ENCODE peak calls at places on chromosome 19, in seven cellular contexts. J, O, S, A, I, W and L are unnamed samples.

GRCh38 chr19:38838208-38838985 is 6.8 kb upstream of the ECH1 start:
- DNase-seq in S (peak), A (peak), W (no peak), J (no peak), I (no peak), O (no peak), L (no peak)

GRCh38 chr19:46697142-46697960 is 19.6 kb downstream of the PRKD2 start:
- DNase-seq in I (peak), A (peak), O (peak), W (peak), J (peak), S (no peak), L (no peak)

GRCh38 chr19:39223703-39224279 is 19.7 kb upstream of the SYCN start:
- DNase-seq in S (no peak), W (peak), A (no peak), I (no peak), O (no peak), J (no peak), L (no peak)

GRCh38 chr19:14405758-14406644 is 13.1 kb downstream of the DDX39A start:
- DNase-seq in W (peak), A (peak), I (no peak), J (peak), O (peak), S (peak), L (no peak)

GRCh38 chr19:1259873-1260748 is 9.0 kb upstream of the CIRBP start:
- DNase-seq in O (no peak), J (no peak), I (no peak), A (peak), W (no peak), S (no peak), L (no peak)

GRCh38 chr19:9413240-9413954 is 22.0 kb downstream of the ZNF266 start:
- DNase-seq in J (no peak), O (no peak), S (no peak), W (no peak), I (no peak), A (no peak), L (no peak)

GRCh38 chr19:38842439-38843174 is 7.2 kb downstream of the HNRNPL start:
- DNase-seq in A (peak), S (peak), I (no peak), J (no peak), O (no peak), W (no peak), L (no peak)

GRCh38 chr19:34269081-34269480 is 14.7 kb downstream of the GARRE1 start:
- DNase-seq in A (no peak), O (no peak), J (no peak), I (no peak), S (no peak), W (no peak), L (no peak)

GRCh38 chr19:35392742-35393350 is 22.0 kb downstream of the GPR42 start:
- DNase-seq in O (no peak), S (no peak), A (no peak), W (no peak), J (no peak), I (no peak), L (no peak)

GRCh38 chr19:5067666-5068065 is 98.8 kb downstream of the KDM4B start:
- DNase-seq in S (no peak), W (no peak), O (no peak), J (no peak), A (no peak), I (no peak), L (no peak)

GRCh38 chr19:48351341-48351752 is 12.4 kb downstream of the TMEM143 start:
- DNase-seq in A (peak), S (peak), O (peak), I (no peak), J (peak), W (peak), L (peak)

GRCh38 chr19:1471514-1472107 is 7.4 kb downstream of the C19orf25 start:
- DNase-seq in S (no peak), W (no peak), O (peak), I (no peak), J (no peak), A (no peak), L (no peak)